ENCODE peak calls at places on chromosomes 11 and 22, in six cellular contexts. O is activated T-cell treated with anti-CD3 and anti-CD28 coated beads, Interleukin-2, amount 50 U/mL, for 72 hours; Y is fibroblast of the conjunctiva; M is HuH-7.5; C is HFFc6; H is body of pancreas. Q is an unnamed sample.

GRCh38 chr11:132685174-132685611 is 847.1 kb downstream of the OPCML start:
- DNase-seq in C (peak), H (no peak), Y (no peak), M (no peak), O (no peak), Q (no peak)

GRCh38 chr11:26842458-26842841 is 120.6 kb upstream of the SLC5A12 start:
- DNase-seq in H (no peak), M (no peak), C (no peak), O (no peak), Y (peak), Q (no peak)

GRCh38 chr11:46665356-46665755 is 35.1 kb downstream of the ARHGAP1 start:
- DNase-seq in M (no peak), Y (no peak), O (no peak), H (no peak), C (no peak), Q (no peak)

GRCh38 chr11:65389294-65389980 is 3.0 kb downstream of the FRMD8 start:
- DNase-seq in M (no peak), Y (no peak), O (no peak), C (no peak), H (no peak), Q (no peak)

GRCh38 chr22:49094151-49094550 is 733.5 kb downstream of the BRD1 start:
- DNase-seq in O (no peak), C (no peak), H (no peak), M (no peak), Y (no peak), Q (no peak)

GRCh38 chr22:49969751-49970527 is 9.4 kb downstream of the PIM3 start:
- DNase-seq in C (no peak), H (peak), O (no peak), M (no peak), Y (no peak), Q (no peak)

GRCh38 chr11:69637956-69638871 is 2.7 kb upstream of the CCND1 start:
- DNase-seq in C (no peak), H (peak), M (peak), Y (no peak), O (no peak), Q (peak)

GRCh38 chr11:95991101-95991500 is 67.2 kb upstream of the MTMR2 start:
- DNase-seq in O (no peak), M (no peak), H (no peak), C (peak), Y (no peak), Q (peak)

Q was measured in islet precursor cell.